ENCODE peak calls at places on chromosomes 12 and 14, in six cellular contexts. O is foreskin fibroblast, Y is GM23248, Z is GM12878, J is RPMI7951, E is A172. M is an unnamed sample.

GRCh38 chr14:62373889-62374394 is 611.7 kb downstream of the SNAPC1 start:
- DNase-seq in E (no peak), O (no peak), J (no peak), Y (no peak), Z (no peak), M (no peak)

GRCh38 chr12:93573552-93574223 is 1.2 kb downstream of the SOCS2 start:
- DNase-seq in Z (no peak), O (peak), E (peak), J (no peak), Y (peak), M (no peak)

GRCh38 chr12:121668750-121669524 is 517 bp downstream of the MORN3 start:
- DNase-seq in Z (no peak), E (no peak), Y (peak), O (peak), J (no peak), M (no peak)

GRCh38 chr14:58191763-58192596 is 8.0 kb upstream of the ACTR10 start:
- DNase-seq in Z (no peak), Y (no peak), O (no peak), J (no peak), E (no peak), M (no peak)

GRCh38 chr12:66944365-66944764 is 265.5 kb upstream of the GRIP1 start:
- DNase-seq in E (no peak), O (no peak), Y (no peak), J (no peak), Z (no peak), M (no peak)

GRCh38 chr12:120914794-120915193 is 10.6 kb upstream of the SPPL3 start:
- DNase-seq in Z (no peak), J (no peak), Y (no peak), E (no peak), O (no peak), M (no peak)

GRCh38 chr14:93304771-93305170 is 28.1 kb downstream of the BTBD7 start:
- DNase-seq in O (peak), Y (peak), J (no peak), E (no peak), Z (no peak), M (no peak)

GRCh38 chr14:104202259-104203070 is 64.1 kb downstream of the KIF26A start:
- DNase-seq in J (no peak), Z (no peak), O (no peak), Y (no peak), E (no peak), M (no peak)

GRCh38 chr14:31360919-31361662 is 59.3 kb downstream of the HEATR5A start:
- DNase-seq in Y (peak), J (peak), Z (no peak), O (peak), E (peak), M (peak)

GRCh38 chr14:35051796-35052195 is 5.7 kb downstream of the FAM177A1 start:
- DNase-seq in Y (no peak), E (no peak), O (no peak), J (no peak), Z (no peak), M (no peak)

GRCh38 chr12:121797937-121798801 is 4.7 kb upstream of the RHOF start:
- DNase-seq in E (peak), Z (no peak), O (peak), J (peak), Y (peak), M (no peak)

GRCh38 chr12:18898469-18898868 is 160.6 kb downstream of the CAPZA3 start:
- DNase-seq in O (peak), Z (no peak), E (no peak), Y (peak), J (peak), M (no peak)

GRCh38 chr12:49098035-49098451 is 3.4 kb upstream of the DHH start:
- DNase-seq in E (peak), Z (no peak), O (peak), Y (peak), J (no peak), M (no peak)

GRCh38 chr14:101221549-101222160 is 318.1 kb upstream of the RTL1 start:
- DNase-seq in O (no peak), Y (no peak), E (no peak), J (no peak), Z (no peak), M (no peak)

GRCh38 chr14:73168274-73168673 is 32.0 kb downstream of the PSEN1 start:
- DNase-seq in J (no peak), E (no peak), Y (no peak), O (no peak), Z (no peak), M (no peak)

GRCh38 chr12:108570743-108571603 is 8.6 kb downstream of the ISCU start:
- DNase-seq in Z (no peak), Y (peak), O (peak), E (peak), J (peak), M (no peak)

GRCh38 chr12:131511391-131511802 is 199.5 kb upstream of the SFSWAP start:
- DNase-seq in J (peak), E (peak), O (no peak), Z (peak), Y (peak), M (no peak)

GRCh38 chr14:61526405-61527312 is 168.7 kb upstream of the HIF1A start:
- DNase-seq in Y (peak), Z (no peak), J (peak), E (no peak), O (no peak), M (no peak)

GRCh38 chr12:78759387-78759786 is 105.2 kb upstream of the SYT1 start:
- DNase-seq in Y (peak), O (peak), J (peak), Z (no peak), E (peak), M (peak)

GRCh38 chr12:6788972-6789905 is at the start of gene CD4:
- DNase-seq in Y (no peak), O (no peak), Z (no peak), E (no peak), J (peak), M (no peak)

GRCh38 chr14:104252256-104253215 is 114.1 kb downstream of the KIF26A start:
- DNase-seq in Z (no peak), Y (no peak), J (no peak), E (no peak), O (no peak), M (no peak)

GRCh38 chr12:104643921-104644669 is 187.3 kb downstream of the CHST11 start:
- DNase-seq in E (no peak), J (no peak), Z (peak), O (no peak), Y (no peak), M (no peak)

GRCh38 chr14:91349481-91350074 is 68.0 kb downstream of the CCDC88C start:
- DNase-seq in E (no peak), O (no peak), Z (peak), Y (no peak), J (no peak), M (no peak)

GRCh38 chr12:65649126-65649525 is 175.2 kb upstream of the HMGA2 start:
- DNase-seq in Y (peak), E (peak), Z (no peak), O (peak), J (peak), M (peak)

GRCh38 chr14:73245401-73246325 is 8.4 kb downstream of the PAPLN start:
- DNase-seq in O (peak), J (peak), Y (no peak), E (no peak), Z (no peak), M (no peak)

GRCh38 chr12:54394281-54394719 is 9.8 kb upstream of the ZNF385A start:
- DNase-seq in E (peak), J (peak), Z (no peak), O (peak), Y (peak), M (no peak)

GRCh38 chr14:63759454-63759853 is 31.6 kb upstream of the SGPP1 start:
- DNase-seq in J (peak), E (peak), Z (peak), O (peak), Y (peak), M (peak)

GRCh38 chr14:106501898-106502297 is 975.5 kb downstream of the TMEM121 start:
- DNase-seq in O (no peak), Z (no peak), Y (no peak), J (no peak), E (no peak), M (no peak)

GRCh38 chr12:57846577-57847319 is at the start of gene CTDSP2:
- DNase-seq in O (peak), Z (peak), Y (peak), J (peak), E (peak), M (peak)

GRCh38 chr14:96479435-96480146 is 22.6 kb upstream of the PAPOLA start:
- DNase-seq in E (no peak), O (no peak), Z (no peak), Y (no peak), J (no peak), M (no peak)

M was measured in GM04504.